ENCODE peak calls at places on chromosome 15, in six cellular contexts. One of them, this sample, is unnamed.

GRCh38 chr15:62845239-62846126 is 197.1 kb upstream of the TPM1 start:
- DNase-seq in CD8-positive, alpha-beta memory T cell: no peak
- DNase-seq in iris pigment epithelial cell: peak; percentile 45
- DNase-seq in GM23248: peak; percentile 79
- DNase-seq in cardiac fibroblast: peak; percentile 50
- DNase-seq in mesendoderm: peak; percentile 35
- DNase-seq in this sample: peak; percentile 70

GRCh38 chr15:88649286-88649733 is 10.5 kb downstream of the ISG20 start:
- DNase-seq in CD8-positive, alpha-beta memory T cell: peak; percentile 83
- DNase-seq in iris pigment epithelial cell: peak; percentile 37
- DNase-seq in GM23248: peak; percentile 82
- DNase-seq in cardiac fibroblast: peak; percentile 97
- DNase-seq in mesendoderm: peak; percentile 63
- DNase-seq in this sample: peak; percentile 65

GRCh38 chr15:75945953-75946352 is 42.3 kb downstream of the FBXO22 start:
- DNase-seq in CD8-positive, alpha-beta memory T cell: no peak
- DNase-seq in iris pigment epithelial cell: peak; percentile 89
- DNase-seq in GM23248: peak; percentile 78
- DNase-seq in cardiac fibroblast: peak; percentile 51
- DNase-seq in mesendoderm: no peak
- DNase-seq in this sample: peak; percentile 84

GRCh38 chr15:67101981-67102929 is 36.9 kb downstream of the SMAD3 start:
- DNase-seq in CD8-positive, alpha-beta memory T cell: peak; percentile 72
- DNase-seq in iris pigment epithelial cell: peak; percentile 90
- DNase-seq in GM23248: peak; percentile 81
- DNase-seq in cardiac fibroblast: peak; percentile 67
- DNase-seq in mesendoderm: no peak
- DNase-seq in this sample: peak; percentile 93

GRCh38 chr15:41474941-41475340 is 18.7 kb upstream of the ITPKA start:
- DNase-seq in CD8-positive, alpha-beta memory T cell: no peak
- DNase-seq in iris pigment epithelial cell: no peak
- DNase-seq in GM23248: no peak
- DNase-seq in cardiac fibroblast: no peak
- DNase-seq in mesendoderm: no peak
- DNase-seq in this sample: no peak

GRCh38 chr15:51908312-51908711 is 63.3 kb downstream of the LEO1 start:
- DNase-seq in CD8-positive, alpha-beta memory T cell: no peak
- DNase-seq in iris pigment epithelial cell: peak; percentile 55
- DNase-seq in GM23248: peak; percentile 28
- DNase-seq in cardiac fibroblast: peak; percentile 40
- DNase-seq in mesendoderm: no peak
- DNase-seq in this sample: peak; percentile 47

GRCh38 chr15:68969298-68969697 is 39.0 kb downstream of the SPESP1 start:
- DNase-seq in CD8-positive, alpha-beta memory T cell: no peak
- DNase-seq in iris pigment epithelial cell: no peak
- DNase-seq in GM23248: no peak
- DNase-seq in cardiac fibroblast: no peak
- DNase-seq in mesendoderm: no peak
- DNase-seq in this sample: no peak

GRCh38 chr15:92561754-92562153 is 93.8 kb downstream of the FAM174B start:
- DNase-seq in CD8-positive, alpha-beta memory T cell: no peak
- DNase-seq in iris pigment epithelial cell: no peak
- DNase-seq in GM23248: no peak
- DNase-seq in cardiac fibroblast: no peak
- DNase-seq in mesendoderm: peak; percentile 73
- DNase-seq in this sample: no peak

GRCh38 chr15:34729886-34730285 is 24.9 kb downstream of the GJD2 start:
- DNase-seq in CD8-positive, alpha-beta memory T cell: no peak
- DNase-seq in iris pigment epithelial cell: no peak
- DNase-seq in GM23248: no peak
- DNase-seq in cardiac fibroblast: no peak
- DNase-seq in mesendoderm: no peak
- DNase-seq in this sample: no peak

GRCh38 chr15:90402230-90402629 is 14.2 kb downstream of the IQGAP1 start:
- DNase-seq in CD8-positive, alpha-beta memory T cell: no peak
- DNase-seq in iris pigment epithelial cell: peak; percentile 76
- DNase-seq in GM23248: peak; percentile 90
- DNase-seq in cardiac fibroblast: peak; percentile 86
- DNase-seq in mesendoderm: no peak
- DNase-seq in this sample: peak; percentile 84

GRCh38 chr15:71080705-71081104 is 34.6 kb upstream of the THSD4 start:
- DNase-seq in CD8-positive, alpha-beta memory T cell: no peak
- DNase-seq in iris pigment epithelial cell: peak; percentile 98
- DNase-seq in GM23248: peak; percentile 96
- DNase-seq in cardiac fibroblast: peak; percentile 87
- DNase-seq in mesendoderm: no peak
- DNase-seq in this sample: peak; percentile 95

GRCh38 chr15:57079907-57080750 is 161.7 kb downstream of the TCF12 start:
- DNase-seq in CD8-positive, alpha-beta memory T cell: no peak
- DNase-seq in iris pigment epithelial cell: no peak
- DNase-seq in GM23248: no peak
- DNase-seq in cardiac fibroblast: no peak
- DNase-seq in mesendoderm: peak; percentile 65
- DNase-seq in this sample: no peak

GRCh38 chr15:47185222-47185800 is 532.0 kb upstream of the SEMA6D start:
- DNase-seq in CD8-positive, alpha-beta memory T cell: no peak
- DNase-seq in iris pigment epithelial cell: peak; percentile 2
- DNase-seq in GM23248: no peak
- DNase-seq in cardiac fibroblast: peak; percentile 8
- DNase-seq in mesendoderm: no peak
- DNase-seq in this sample: no peak

GRCh38 chr15:33124275-33124674 is 70.2 kb downstream of the FMN1 start:
- DNase-seq in CD8-positive, alpha-beta memory T cell: no peak
- DNase-seq in iris pigment epithelial cell: no peak
- DNase-seq in GM23248: no peak
- DNase-seq in cardiac fibroblast: no peak
- DNase-seq in mesendoderm: no peak
- DNase-seq in this sample: no peak

GRCh38 chr15:98767692-98768091 is 119.4 kb downstream of the IGF1R start:
- DNase-seq in CD8-positive, alpha-beta memory T cell: no peak
- DNase-seq in iris pigment epithelial cell: no peak
- DNase-seq in GM23248: no peak
- DNase-seq in cardiac fibroblast: no peak
- DNase-seq in mesendoderm: peak; percentile 86
- DNase-seq in this sample: peak; percentile 23

GRCh38 chr15:83053151-83053550 is 13.9 kb downstream of the BTBD1 start:
- DNase-seq in CD8-positive, alpha-beta memory T cell: no peak
- DNase-seq in iris pigment epithelial cell: peak; percentile 82
- DNase-seq in GM23248: peak; percentile 76
- DNase-seq in cardiac fibroblast: peak; percentile 68
- DNase-seq in mesendoderm: no peak
- DNase-seq in this sample: peak; percentile 75

GRCh38 chr15:25805006-25805405 is 58.1 kb downstream of the ATP10A start:
- DNase-seq in CD8-positive, alpha-beta memory T cell: no peak
- DNase-seq in iris pigment epithelial cell: no peak
- DNase-seq in GM23248: peak; percentile 84
- DNase-seq in cardiac fibroblast: peak; percentile 14
- DNase-seq in mesendoderm: no peak
- DNase-seq in this sample: no peak

GRCh38 chr15:74196175-74196574 is 6.4 kb downstream of the STRA6 start:
- DNase-seq in CD8-positive, alpha-beta memory T cell: no peak
- DNase-seq in iris pigment epithelial cell: peak; percentile 89
- DNase-seq in GM23248: peak; percentile 98
- DNase-seq in cardiac fibroblast: peak; percentile 81
- DNase-seq in mesendoderm: no peak
- DNase-seq in this sample: peak; percentile 96

This sample was measured in amniotic epithelial cell.